ENCODE peak calls at places on chromosome 10, in six cellular contexts. A, B, O, P, C and F are unnamed samples. For H3K4me1, the result is how much of the 10 kb centered on the place peaks cover.

GRCh38 chr10:69744971-69745370 is 56.7 kb upstream of the COL13A1 start:
- DNase-seq in O (no peak), A (no peak), C (no peak), P (no peak), B (no peak), F (no peak)

GRCh38 chr10:427746-428519 is 261.5 kb downstream of the DIP2C start:
- DNase-seq in B (no peak), C (no peak), P (no peak), A (no peak), O (no peak), F (no peak)

GRCh38 chr10:125030567-125031197 is 88.8 kb downstream of the ZRANB1 start:
- DNase-seq in P (peak), O (no peak), A (no peak), C (no peak), B (no peak), F (no peak)

GRCh38 chr10:45580781-45581496 is 91.6 kb downstream of the ZFAND4 start:
- DNase-seq in C (no peak), A (no peak), P (peak), O (no peak), B (peak), F (no peak)

GRCh38 chr10:13707156-13707881 is 120.6 kb downstream of the PRPF18 start:
- DNase-seq in A (peak), O (peak), C (peak), B (peak), P (no peak), F (no peak)

GRCh38 chr10:27747096-27747451 is 1.5 kb upstream of the MKX start:
- DNase-seq in P (no peak), B (peak), C (no peak), O (no peak), A (peak), F (no peak)

GRCh38 chr10:127424594-127425264 is 124.4 kb upstream of the NPS start:
- DNase-seq in A (no peak), C (no peak), B (no peak), O (peak), P (no peak), F (no peak)

GRCh38 chr10:131170042-131170983 is 141.2 kb downstream of the TCERG1L start:
- DNase-seq in C (no peak), B (no peak), O (no peak), A (no peak), P (no peak), F (no peak)

DNA sequence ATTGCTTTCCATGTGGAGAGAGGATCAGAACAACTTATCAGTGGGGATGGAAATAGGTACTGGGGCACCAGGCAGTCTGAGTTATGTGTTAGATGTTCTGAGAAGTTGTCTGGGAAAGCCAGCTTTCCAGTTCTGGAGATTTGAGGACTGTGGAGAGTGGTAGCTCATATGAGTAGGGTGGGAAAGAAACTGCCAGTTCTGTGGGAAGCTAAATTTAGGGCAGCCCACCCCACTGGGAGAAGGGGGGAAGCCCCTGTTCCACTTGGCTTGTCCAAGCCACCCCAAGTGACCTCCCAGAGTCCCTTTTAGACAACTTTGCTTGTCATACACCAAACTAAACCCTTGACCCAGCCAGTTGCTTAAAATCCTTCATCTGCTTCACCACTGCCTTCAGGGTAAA is 189.5 kb downstream of the REEP3 start:
- DNase-seq in A (no peak), O (no peak), P (no peak), C (no peak), B (no peak), F (no peak)
- H3K4me1 ChIP-seq in A (under half), O (under half), P (under half), C (under half), B (under half), F (under half)

GRCh38 chr10:71635867-71636266 is 83.7 kb downstream of the C10orf105 start:
- DNase-seq in C (no peak), O (no peak), A (no peak), P (no peak), B (no peak), F (no peak)
- H3K4me1 ChIP-seq in C (under half), O (under half), A (half or more), P (under half), B (under half), F (under half)

DNA sequence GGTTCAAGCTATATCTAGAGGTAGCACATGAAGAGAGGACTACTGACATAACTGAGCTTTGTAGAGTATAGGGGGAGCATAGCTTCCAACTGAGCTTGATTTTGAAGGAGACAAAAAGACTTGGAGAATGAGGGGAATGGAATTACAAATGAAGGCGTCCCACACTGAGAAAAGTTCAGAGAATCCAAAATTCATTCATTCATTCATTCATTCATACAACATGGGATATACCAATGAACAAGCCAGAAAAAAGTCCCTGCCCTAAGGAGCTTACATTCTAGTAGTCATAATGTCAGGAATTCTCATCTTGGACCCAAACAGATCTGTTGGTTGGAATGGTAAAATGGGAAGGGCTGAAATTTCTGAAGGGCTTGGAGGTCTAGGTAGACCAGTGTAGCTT is 62.0 kb downstream of the ENTPD1 start:
- DNase-seq in A (no peak), C (no peak), B (no peak), O (no peak), P (no peak), F (no peak)
- H3K4me1 ChIP-seq in A (under half), C (under half), B (under half), O (under half), P (under half), F (under half)

GRCh38 chr10:6201511-6201975 is 1.2 kb upstream of the PFKFB3 start:
- DNase-seq in B (peak), P (peak), C (peak), O (peak), A (peak), F (no peak)

GRCh38 chr10:6200588-6201510 is 1.9 kb upstream of the PFKFB3 start:
- DNase-seq in C (peak), P (peak), B (peak), O (peak), A (peak), F (no peak)

GRCh38 chr10:6197274-6197673 is 5.5 kb upstream of the PFKFB3 start:
- DNase-seq in O (no peak), P (peak), C (no peak), B (no peak), A (no peak), F (no peak)

GRCh38 chr10:6202098-6202683 is 541 bp upstream of the PFKFB3 start:
- DNase-seq in P (no peak), C (peak), O (no peak), A (peak), B (no peak), F (no peak)

DNA sequence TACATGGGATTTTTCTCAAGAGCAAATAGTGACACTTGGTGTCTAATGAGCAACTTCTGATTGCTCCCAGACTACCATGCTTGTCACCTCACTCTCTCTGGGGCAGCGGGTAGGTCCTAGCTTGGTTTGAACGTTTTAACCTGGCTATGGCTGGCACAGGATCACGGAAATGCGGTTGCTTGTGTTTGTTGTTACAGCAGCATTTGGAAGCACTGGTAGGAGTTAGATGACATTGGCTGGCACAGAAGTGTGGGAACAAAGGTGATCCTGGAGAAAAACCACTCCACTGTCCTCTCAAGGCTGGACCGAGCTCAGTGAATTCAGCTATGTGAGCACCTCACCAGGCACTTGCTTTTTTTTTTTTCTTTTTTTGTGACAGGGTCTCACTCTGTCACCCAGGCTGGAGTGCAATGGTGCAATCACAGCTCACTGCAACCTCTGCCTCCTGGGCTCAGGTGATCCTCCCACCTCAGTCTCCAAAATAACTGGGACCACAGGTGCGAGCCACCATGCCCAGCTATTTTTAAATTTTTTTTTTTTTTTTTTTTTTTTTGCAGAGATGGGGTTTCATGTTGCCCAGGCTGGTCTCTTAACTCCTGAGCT is 3.5 kb upstream of the PFKFB3 start:
- DNase-seq in A (no peak), P (no peak), O (no peak), C (no peak), B (no peak), F (no peak)
- H3K4me1 ChIP-seq in A (under half), P (under half), O (under half), C (under half), B (under half), F (under half)

GRCh38 chr10:96693431-96693830 is 26.9 kb downstream of the PIK3AP1 start:
- DNase-seq in O (no peak), B (no peak), P (no peak), A (no peak), C (no peak), F (no peak)

GRCh38 chr10:96697438-96697837 is 22.9 kb downstream of the PIK3AP1 start:
- DNase-seq in C (no peak), A (no peak), P (no peak), O (no peak), B (no peak), F (no peak)

GRCh38 chr10:96697026-96697425 is 23.3 kb downstream of the PIK3AP1 start:
- DNase-seq in B (no peak), P (no peak), O (no peak), C (no peak), A (no peak), F (no peak)

GRCh38 chr10:96695366-96695765 is 24.9 kb downstream of the PIK3AP1 start:
- DNase-seq in C (no peak), O (no peak), A (no peak), B (no peak), P (peak), F (no peak)

GRCh38 chr10:96695975-96696634 is 24.2 kb downstream of the PIK3AP1 start:
- DNase-seq in C (no peak), A (no peak), P (no peak), B (no peak), O (no peak), F (no peak)
- H3K4me1 ChIP-seq in C (under half), A (under half), P (half or more), B (under half), O (under half), F (under half)

DNA sequence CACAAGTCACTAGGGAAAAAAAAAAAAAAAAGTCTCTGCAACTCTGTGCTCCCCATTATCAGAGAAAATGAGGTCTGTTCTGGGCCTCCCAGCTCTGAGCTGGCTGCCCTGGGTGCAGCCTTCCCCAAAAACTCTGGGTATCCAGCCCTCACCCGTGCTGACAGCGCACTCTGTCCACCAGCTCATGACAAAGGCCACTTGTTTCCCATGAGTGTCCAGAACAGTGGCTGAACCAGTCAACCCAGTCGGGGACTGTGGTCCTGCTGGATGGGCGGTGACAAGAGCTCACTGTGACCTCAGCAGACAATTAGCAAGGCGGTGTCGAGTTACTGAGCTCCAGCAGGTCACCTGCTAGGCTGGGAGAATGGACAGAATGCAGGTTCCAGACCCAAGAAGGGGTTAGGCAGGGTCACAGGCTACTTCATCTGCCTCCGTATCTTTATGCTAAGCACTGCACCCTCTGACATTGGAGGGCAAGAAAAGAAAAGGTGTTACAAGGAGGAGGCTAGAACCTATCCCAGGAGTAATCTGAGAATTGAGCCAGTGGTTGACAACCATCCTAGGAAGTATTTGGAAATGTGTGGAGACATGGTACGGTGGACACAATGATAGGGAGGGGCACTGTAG is 37.2 kb downstream of the DLG5 start:
- DNase-seq in B (peak), A (peak), P (no peak), C (peak), O (no peak), F (no peak)
- H3K4me1 ChIP-seq in B (under half), A (half or more), P (under half), C (under half), O (under half), F (under half)

GRCh38 chr10:20247858-20248257 is 431.6 kb downstream of the PLXDC2 start:
- DNase-seq in B (no peak), C (no peak), A (no peak), P (no peak), O (no peak), F (no peak)

GRCh38 chr10:20254078-20254477 is 437.8 kb downstream of the PLXDC2 start:
- DNase-seq in A (no peak), P (no peak), C (no peak), B (no peak), O (peak), F (no peak)

GRCh38 chr10:20248309-20248708 is 432.1 kb downstream of the PLXDC2 start:
- DNase-seq in P (no peak), B (no peak), O (no peak), A (peak), C (no peak), F (no peak)
- H3K4me1 ChIP-seq in P (under half), B (under half), O (under half), A (under half), C (under half), F (under half)